ENCODE peak calls at places on chromosome 17, in nine cellular contexts. U, T, G, Q, K, E, X, P and H are unnamed samples.

GRCh38 chr17:67165201-67165600 is 79.8 kb downstream of the HELZ start:
- DNase-seq in P (no peak), Q (no peak), K (no peak), T (no peak), E (no peak), X (no peak), U (no peak), G (no peak), H (no peak)

GRCh38 chr17:54754560-54754959 is 146.1 kb upstream of the TOM1L1 start:
- DNase-seq in X (no peak), E (peak), T (no peak), G (peak), P (peak), K (peak), U (no peak), Q (no peak), H (no peak)

GRCh38 chr17:27577124-27577761 is 53.7 kb upstream of the LGALS9 start:
- DNase-seq in P (no peak), X (peak), K (peak), T (peak), G (no peak), E (no peak), Q (peak), U (peak), H (peak)

GRCh38 chr17:47368262-47368661 is 44.5 kb downstream of the EFCAB13 start:
- DNase-seq in Q (no peak), U (no peak), K (no peak), T (no peak), X (no peak), P (no peak), G (no peak), E (no peak), H (peak)

GRCh38 chr17:59785091-59785799 is 77.8 kb downstream of the VMP1 start:
- DNase-seq in K (no peak), G (no peak), X (no peak), P (no peak), E (no peak), Q (peak), U (no peak), T (peak), H (peak)

GRCh38 chr17:58317421-58318064 is 11.1 kb downstream of the TSPOAP1 start:
- DNase-seq in Q (peak), T (peak), P (peak), X (peak), K (peak), G (peak), E (peak), U (peak), H (peak)

GRCh38 chr17:66949501-66949900 is 15.0 kb upstream of the CACNG4 start:
- DNase-seq in T (no peak), P (no peak), Q (peak), X (peak), K (no peak), G (no peak), U (no peak), E (no peak), H (peak)

GRCh38 chr17:74457820-74458166 is 8.6 kb upstream of the CD300A start:
- DNase-seq in T (no peak), Q (no peak), U (no peak), P (no peak), E (no peak), X (no peak), K (no peak), G (no peak), H (no peak)

DNA sequence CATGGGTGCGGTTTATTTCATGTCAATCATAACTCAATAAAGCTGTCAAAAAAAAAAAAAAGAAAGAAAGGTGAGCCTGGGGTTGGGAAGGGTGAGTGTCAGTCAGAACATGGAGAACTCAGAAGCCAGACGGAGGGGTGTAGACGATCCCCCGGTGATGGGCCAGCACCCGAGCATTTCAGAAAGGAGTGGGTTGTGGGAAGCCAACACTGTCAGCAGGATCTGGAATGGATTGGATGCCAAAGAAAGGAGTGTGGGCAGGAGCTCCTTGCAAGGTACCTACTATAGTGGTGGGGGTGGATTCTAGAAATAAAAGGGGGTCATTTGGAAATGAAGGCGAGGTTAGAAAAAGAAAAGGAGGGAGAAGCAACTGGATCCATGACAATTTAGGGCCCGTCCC is 19.8 kb upstream of the SCIMP start:
- DNase-seq in G (no peak), P (no peak), Q (no peak), K (no peak), E (no peak), T (no peak), U (no peak), X (no peak), H (no peak)
- H3K4me3 ChIP-seq in G (no peak), P (no peak), Q (no peak), K (no peak), E (no peak), T (no peak), U (no peak), X (no peak), H (no peak)

DNA sequence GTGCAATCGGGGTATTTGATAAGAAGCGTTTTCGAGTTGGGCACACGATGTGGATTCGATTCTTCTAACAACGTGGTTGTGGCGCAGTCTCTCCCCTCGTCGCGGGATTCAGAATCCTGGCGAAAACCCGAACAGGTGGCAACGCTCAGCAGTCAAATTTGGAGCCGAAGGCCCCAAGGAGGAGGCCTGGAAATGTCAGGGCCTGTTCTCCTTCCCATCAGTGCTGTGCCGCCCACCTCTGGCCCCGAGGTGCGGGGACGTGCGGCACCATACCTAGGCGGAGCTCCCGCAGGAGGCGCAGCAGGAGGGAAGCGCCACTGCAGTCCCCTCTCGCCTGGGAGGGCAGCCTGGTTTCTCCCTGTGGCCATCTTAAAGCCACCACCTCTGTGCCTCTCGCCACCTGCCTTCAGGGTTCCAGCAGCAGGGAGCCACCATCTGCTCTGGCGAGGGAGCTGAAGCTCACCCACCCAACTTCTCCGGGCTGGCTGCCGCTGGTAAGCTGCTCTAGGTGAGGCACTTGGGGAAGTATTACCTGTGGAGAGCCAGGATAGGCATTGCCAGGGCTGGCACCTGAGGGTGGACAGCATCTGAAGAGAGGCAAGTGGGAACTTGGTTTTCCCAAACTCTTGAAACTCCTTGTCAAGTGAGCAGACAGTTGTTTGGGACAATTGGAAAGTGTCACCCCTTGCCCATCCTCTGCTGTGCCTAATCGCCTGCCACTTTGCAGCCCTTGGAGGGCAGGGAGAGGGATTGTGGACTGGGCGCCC is 2.6 kb upstream of the AATF start:
- DNase-seq in G (peak), T (no peak), U (no peak), Q (no peak), X (no peak), K (peak), E (no peak), P (no peak), H (no peak)
- TF ChIP-seq EZH2 in G (peak), T (peak), U (peak), Q (no peak), X (peak), K (peak), E (no peak), P (no peak), H (no peak)

GRCh38 chr17:17032131-17032692 is 10.0 kb upstream of the MPRIP start:
- DNase-seq in T (peak), U (peak), K (peak), X (peak), P (no peak), E (no peak), Q (peak), G (no peak), H (peak)
- H3K4me2 ChIP-seq in T (no peak), U (peak), K (no peak), X (peak), P (no peak), E (peak), Q (peak), G (no peak), H (peak)

GRCh38 chr17:72456026-72456569 is 335.3 kb downstream of the SOX9 start:
- DNase-seq in U (peak), K (no peak), E (peak), P (no peak), Q (peak), T (no peak), G (no peak), X (peak), H (peak)
- H3K4me3 ChIP-seq in U (no peak), K (no peak), E (peak), P (no peak), Q (no peak), T (no peak), G (no peak), X (no peak), H (no peak)

GRCh38 chr17:65468321-65468720 is 93.1 kb downstream of the AXIN2 start:
- DNase-seq in X (no peak), P (no peak), K (no peak), G (no peak), U (no peak), E (no peak), T (no peak), Q (no peak), H (no peak)

GRCh38 chr17:65474658-65475057 is 86.8 kb downstream of the AXIN2 start:
- DNase-seq in K (no peak), X (no peak), U (no peak), P (no peak), E (peak), G (no peak), T (no peak), Q (no peak), H (no peak)

GRCh38 chr17:65473363-65473762 is 88.1 kb downstream of the AXIN2 start:
- DNase-seq in U (no peak), Q (no peak), X (no peak), E (no peak), T (no peak), G (no peak), K (no peak), P (no peak), H (no peak)

GRCh38 chr17:65473985-65474384 is 87.5 kb downstream of the AXIN2 start:
- DNase-seq in X (no peak), U (no peak), P (no peak), K (no peak), E (no peak), Q (no peak), G (no peak), T (no peak), H (no peak)

DNA sequence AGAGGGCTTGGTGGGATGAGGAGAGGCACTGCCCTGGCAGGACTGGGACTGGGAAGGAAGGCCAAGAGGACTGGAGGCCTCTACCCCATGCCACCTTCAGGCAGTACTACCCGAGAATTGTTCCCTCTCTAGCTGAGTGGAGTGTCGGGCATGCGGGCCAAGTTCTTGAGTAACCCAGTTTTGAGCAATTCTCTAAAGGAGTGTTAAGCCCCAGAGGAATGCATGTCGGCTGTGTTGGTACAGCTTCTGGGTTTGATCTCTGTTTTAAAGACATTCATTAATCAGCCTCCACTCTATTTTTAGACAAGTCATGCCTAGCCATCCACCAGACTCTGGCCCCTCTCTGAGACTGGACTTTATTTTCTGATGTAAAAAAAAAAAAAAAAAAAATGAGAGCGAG is 88.8 kb downstream of the AXIN2 start:
- DNase-seq in X (peak), E (no peak), Q (peak), P (no peak), G (no peak), T (no peak), K (no peak), U (peak), H (no peak)
- TF ChIP-seq EZH2 in X (no peak), E (no peak), Q (no peak), P (no peak), G (no peak), T (no peak), K (no peak), U (no peak), H (no peak)

GRCh38 chr17:17713839-17714238 is 32.6 kb downstream of the RAI1 start:
- DNase-seq in X (peak), T (no peak), E (no peak), Q (peak), P (no peak), G (no peak), K (no peak), U (peak), H (no peak)
- H3K4me2 ChIP-seq in X (peak), T (no peak), E (peak), Q (peak), P (no peak), G (no peak), K (no peak), U (no peak), H (no peak)

GRCh38 chr17:39735882-39736281 is 1.9 kb upstream of the GRB7 start:
- DNase-seq in G (no peak), K (no peak), P (no peak), T (no peak), E (no peak), Q (no peak), X (no peak), U (no peak), H (peak)

GRCh38 chr17:39738568-39738901 is 797 bp downstream of the GRB7 start:
- DNase-seq in G (peak), T (no peak), P (no peak), X (no peak), Q (no peak), U (peak), K (peak), E (no peak), H (peak)

GRCh38 chr17:39736319-39737165 is 1.2 kb upstream of the GRB7 start:
- DNase-seq in Q (no peak), X (no peak), K (no peak), T (no peak), G (peak), E (peak), U (peak), P (no peak), H (peak)

GRCh38 chr17:39737761-39738567 is at the start of gene GRB7:
- DNase-seq in P (no peak), E (peak), K (peak), Q (no peak), X (no peak), G (peak), U (peak), T (no peak), H (peak)

DNA sequence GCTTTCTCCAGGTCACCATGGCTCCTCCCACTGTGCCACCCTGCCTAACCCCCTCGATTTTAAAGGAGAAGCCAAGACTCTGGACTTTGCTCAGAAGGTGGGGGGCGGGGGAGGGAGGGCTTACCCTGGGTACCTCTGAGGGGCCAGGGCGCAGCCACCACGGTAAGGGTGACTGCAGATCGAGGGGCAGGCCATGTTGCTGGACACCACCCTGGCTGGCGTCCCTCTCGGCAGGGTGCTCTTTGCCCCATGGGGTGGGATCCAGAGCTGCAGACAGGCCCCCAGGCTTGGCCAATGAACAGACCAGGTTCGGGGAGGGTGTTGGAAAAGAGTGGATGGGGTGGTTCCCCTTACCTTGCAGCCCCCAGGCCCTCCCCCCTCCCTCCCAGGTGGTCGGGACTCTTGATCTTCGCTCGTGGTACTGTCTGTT is 392 bp upstream of the GRB7 start:
- DNase-seq in K (no peak), Q (no peak), P (no peak), E (no peak), X (no peak), G (no peak), U (peak), T (no peak), H (no peak)
- H3K4me3 ChIP-seq in K (peak), Q (no peak), P (no peak), E (peak), X (no peak), G (peak), U (no peak), T (no peak), H (peak)

GRCh38 chr17:41734949-41735313 is 488 bp upstream of the HAP1 start:
- DNase-seq in G (peak), E (no peak), P (no peak), Q (peak), U (no peak), K (peak), X (no peak), T (no peak), H (no peak)

GRCh38 chr17:41733348-41734138 is 900 bp downstream of the HAP1 start:
- DNase-seq in X (no peak), U (no peak), E (no peak), P (no peak), G (no peak), Q (no peak), T (no peak), K (peak), H (no peak)

GRCh38 chr17:41735744-41736143 is 1.3 kb upstream of the HAP1 start:
- DNase-seq in T (no peak), E (no peak), G (no peak), Q (no peak), X (no peak), U (no peak), K (no peak), P (no peak), H (no peak)

GRCh38 chr17:41731836-41732235 is 2.6 kb downstream of the HAP1 start:
- DNase-seq in U (no peak), P (no peak), Q (no peak), G (no peak), X (no peak), K (no peak), E (no peak), T (no peak), H (no peak)

GRCh38 chr17:41734139-41734948 is at the start of gene HAP1:
- DNase-seq in U (peak), G (peak), Q (peak), P (no peak), E (no peak), X (peak), T (peak), K (peak), H (peak)
- TF ChIP-seq EZH2 in U (peak), G (peak), Q (peak), P (no peak), E (no peak), X (peak), T (peak), K (peak), H (no peak)